ENCODE peak calls at places on chromosomes 11 and 22, in nine cellular contexts. N, C, W, A, K, B, X, D and J are unnamed samples.

GRCh38 chr11:44313701-44314489 is 4.0 kb upstream of the ALX4 start:
- DNase-seq in N (no peak), W (no peak), C (no peak), D (peak; percentile 55), B (no peak), A (no peak), X (no peak), K (no peak), J (no peak)

GRCh38 chr22:45604239-45604711 is 67.4 kb upstream of the ATXN10 start:
- DNase-seq in C (no peak), W (no peak), N (peak; percentile 59), K (no peak), B (no peak), D (no peak), X (no peak), A (peak; percentile 31), J (peak; percentile 35)

GRCh38 chr22:27668828-27669797 is 132.4 kb downstream of the MN1 start:
- DNase-seq in A (peak; percentile 78), W (peak; percentile 79), B (no peak), X (no peak), N (peak; percentile 92), K (peak; percentile 9), C (no peak), D (peak; percentile 71), J (peak; percentile 86)

GRCh38 chr11:124082371-124082770 is 32.9 kb upstream of the VWA5A start:
- DNase-seq in K (no peak), A (no peak), C (no peak), N (no peak), W (no peak), D (no peak), B (no peak), X (no peak), J (no peak)

GRCh38 chr11:16669799-16670415 is 68.5 kb upstream of the C11orf58 start:
- DNase-seq in K (no peak), W (peak; percentile 71), B (peak; percentile 48), N (peak; percentile 12), A (peak; percentile 50), D (no peak), C (no peak), X (no peak), J (peak; percentile 60)

GRCh38 chr22:41217553-41218157 is 12.5 kb downstream of the L3MBTL2 start:
- DNase-seq in X (peak; percentile 65), N (peak; percentile 93), W (no peak), A (peak; percentile 51), C (peak; percentile 32), B (peak; percentile 45), D (no peak), K (peak; percentile 67), J (peak; percentile 83)

GRCh38 chr22:37870273-37870672 is 21.1 kb downstream of the EIF3L start:
- DNase-seq in A (peak; percentile 42), C (no peak), D (no peak), W (no peak), B (no peak), X (no peak), K (no peak), N (peak; percentile 61), J (peak; percentile 33)

GRCh38 chr11:93370260-93370659 is 39.7 kb downstream of the DEUP1 start:
- DNase-seq in C (no peak), A (peak; percentile 26), W (peak; percentile 40), B (no peak), D (no peak), N (peak; percentile 17), K (no peak), X (no peak), J (peak; percentile 2)

GRCh38 chr11:19842505-19842904 is 129.9 kb downstream of the NAV2 start:
- DNase-seq in C (no peak), A (peak; percentile 4), B (no peak), N (no peak), D (no peak), K (no peak), X (no peak), W (no peak), J (no peak)

GRCh38 chr11:107397357-107397756 is 60.3 kb downstream of the CWF19L2 start:
- DNase-seq in A (no peak), X (no peak), D (no peak), B (peak; percentile 40), K (no peak), W (no peak), C (no peak), N (no peak), J (no peak)

GRCh38 chr11:19903620-19904069 is 191.0 kb downstream of the NAV2 start:
- DNase-seq in N (peak; percentile 78), B (peak; percentile 72), A (peak; percentile 81), W (peak; percentile 66), K (peak; percentile 68), D (peak; percentile 45), C (peak; percentile 52), X (peak; percentile 85), J (peak; percentile 71)

GRCh38 chr11:61999141-61999975 is 31.9 kb upstream of the FTH1 start:
- DNase-seq in A (no peak), X (no peak), N (peak; percentile 51), B (no peak), C (no peak), D (no peak), K (no peak), W (no peak), J (peak; percentile 34)

GRCh38 chr11:118484405-118484804 is 42.9 kb upstream of the TTC36 start:
- DNase-seq in D (no peak), W (no peak), C (no peak), N (no peak), A (no peak), X (no peak), K (no peak), B (no peak), J (no peak)

GRCh38 chr11:74276581-74276980 is 34.9 kb downstream of the P4HA3 start:
- DNase-seq in B (no peak), W (no peak), C (no peak), D (no peak), K (no peak), X (no peak), N (no peak), A (peak; percentile 35), J (no peak)

GRCh38 chr22:37195921-37196320 is 7.9 kb upstream of the C1QTNF6 start:
- DNase-seq in X (no peak), A (peak; percentile 49), N (peak; percentile 52), C (no peak), K (no peak), B (no peak), W (no peak), D (no peak), J (peak; percentile 19)

GRCh38 chr11:31160504-31161422 is 208.8 kb downstream of the DCDC1 start:
- DNase-seq in A (peak; percentile 24), B (peak; percentile 22), W (no peak), X (peak; percentile 9), K (peak; percentile 46), C (no peak), D (no peak), N (no peak), J (no peak)